ENCODE peak calls at places on chromosomes 13 and 19, in four cellular contexts. M is pancreas, X is T-cell, B is mesothelial cell of epicardium. J is an unnamed sample.

GRCh38 chr19:47813304-47813994 is 8.3 kb upstream of the CRX start:
- DNase-seq in M (peak), X (peak), B (peak), J (peak)

GRCh38 chr19:34265221-34265650 is 10.9 kb downstream of the GARRE1 start:
- DNase-seq in M (no peak), X (no peak), B (no peak), J (no peak)

GRCh38 chr19:55253842-55254624 is 4.8 kb downstream of the PPP6R1 start:
- DNase-seq in M (no peak), X (peak), B (no peak), J (no peak)

GRCh38 chr13:26132756-26133155 is 80.9 kb upstream of the SHISA2 start:
- DNase-seq in M (no peak), X (no peak), B (no peak), J (no peak)

GRCh38 chr19:1647664-1648155 is 4.7 kb downstream of the TCF3 start:
- DNase-seq in M (peak), X (no peak), B (no peak), J (no peak)

GRCh38 chr19:41205995-41206394 is 13.0 kb downstream of the CYP2S1 start:
- DNase-seq in M (no peak), X (no peak), B (no peak), J (no peak)

GRCh38 chr13:107144432-107144831 is 576.5 kb upstream of the ARGLU1 start:
- DNase-seq in M (no peak), X (no peak), B (no peak), J (no peak)

GRCh38 chr13:111373486-111373885 is 53.0 kb downstream of the TEX29 start:
- DNase-seq in M (no peak), X (no peak), B (no peak), J (no peak)

GRCh38 chr19:11578342-11579142 is 1.1 kb upstream of the ACP5 start:
- DNase-seq in M (no peak), X (no peak), B (no peak), J (no peak)

J was measured in NCI-H187.